ENCODE peak calls at places on chromosomes 4 and X, in ten cellular contexts. G is neural crest cell; N is HS-27A; K is mammary epithelial cell; O is stimulated activated CD8-positive, alpha-beta memory T cell treated with anti-CD3 and anti-CD28 coated beads, Interleukin-15, amount 100 ng/mL, for 48 hours; U is stimulated activated CD4-positive, alpha-beta T cell treated with anti-CD3 and anti-CD28 coated beads, Interleukin-2, amount 100 ng/mL, for 48 hours; I is C1 segment of cervical spinal cord; T is right atrium auricular region; E is activated CD8-positive, alpha-beta memory T cell treated with anti-CD3 and anti-CD28 coated beads for 1 hour; W is adipocyte. D is an unnamed sample.

GRCh38 chr4:170089274-170089742 is 448 bp downstream of the AADAT start:
- DNase-seq in G (peak; percentile 47), N (peak; percentile 2), K (peak; percentile 50), O (no peak), U (no peak), I (peak; percentile 55), T (no peak), E (no peak), W (peak; percentile 69), D (no peak)

GRCh38 chr4:48899432-48899749 is 7.2 kb downstream of the OCIAD2 start:
- DNase-seq in G (no peak), N (no peak), K (no peak), O (no peak), U (no peak), I (no peak), T (no peak), E (no peak), W (no peak), D (no peak)

GRCh38 chr4:169626328-169627282 is 6.2 kb downstream of the CLCN3 start:
- DNase-seq in G (no peak), N (no peak), K (no peak), O (no peak), U (no peak), I (no peak), T (no peak), E (no peak), W (no peak), D (no peak)

GRCh38 chr4:117474987-117475386 is 389.6 kb upstream of the TRAM1L1 start:
- DNase-seq in G (no peak), N (no peak), K (peak; percentile 52), O (no peak), U (no peak), I (no peak), T (no peak), E (no peak), W (no peak), D (no peak)

GRCh38 chrX:48613502-48614160 is 16.3 kb downstream of the WDR13 start:
- DNase-seq in G (no peak), N (no peak), K (no peak), O (no peak), U (no peak), I (no peak), T (no peak), E (no peak), W (no peak), D (no peak)

GRCh38 chrX:110089656-110090404 is 86.9 kb downstream of the TMEM164 start:
- DNase-seq in G (no peak), N (no peak), K (no peak), O (no peak), U (no peak), I (no peak), T (no peak), E (no peak), W (no peak), D (no peak)

GRCh38 chr4:123583043-123583442 is 186.4 kb downstream of the SPRY1 start:
- DNase-seq in G (no peak), N (no peak), K (peak; percentile 86), O (no peak), U (no peak), I (no peak), T (no peak), E (no peak), W (no peak), D (no peak)

GRCh38 chr4:150673793-150674192 is 91.8 kb downstream of the MAB21L2 start:
- DNase-seq in G (no peak), N (no peak), K (no peak), O (no peak), U (no peak), I (no peak), T (no peak), E (no peak), W (no peak), D (no peak)

GRCh38 chr4:41957634-41958033 is 22.4 kb downstream of the TMEM33 start:
- DNase-seq in G (no peak), N (no peak), K (no peak), O (no peak), U (no peak), I (no peak), T (no peak), E (no peak), W (peak; percentile 14), D (peak; percentile 33)

GRCh38 chr4:103634236-103634635 is 85.5 kb downstream of the TACR3 start:
- DNase-seq in G (no peak), N (no peak), K (no peak), O (no peak), U (no peak), I (no peak), T (no peak), E (no peak), W (no peak), D (peak; percentile 2)

GRCh38 chrX:20029728-20030127 is 38.9 kb upstream of the BCLAF3 start:
- DNase-seq in G (no peak), N (no peak), K (no peak), O (no peak), U (no peak), I (no peak), T (no peak), E (no peak), W (no peak), D (peak; percentile 86)

GRCh38 chr4:122758033-122758432 is 25.5 kb downstream of the BBS12 start:
- DNase-seq in G (no peak), N (no peak), K (no peak), O (no peak), U (no peak), I (no peak), T (no peak), E (no peak), W (peak; percentile 81), D (no peak)

GRCh38 chrX:150696836-150697235 is 3.6 kb downstream of the MTMR1 start:
- DNase-seq in G (no peak), N (no peak), K (no peak), O (no peak), U (no peak), I (no peak), T (no peak), E (no peak), W (no peak), D (no peak)

GRCh38 chr4:74098628-74098995 is 383 bp downstream of the CXCL2 start:
- DNase-seq in G (peak; percentile 9), N (no peak), K (no peak), O (no peak), U (no peak), I (no peak), T (no peak), E (no peak), W (no peak), D (no peak)

GRCh38 chr4:76090241-76090691 is 15.8 kb downstream of the ART3 start:
- DNase-seq in G (no peak), N (peak; percentile 24), K (peak; percentile 99), O (no peak), U (no peak), I (no peak), T (no peak), E (no peak), W (peak; percentile 75), D (peak; percentile 16)

GRCh38 chr4:57303012-57303751 is 193.0 kb upstream of the IGFBP7 start:
- DNase-seq in G (no peak), N (no peak), K (peak; percentile 56), O (no peak), U (no peak), I (no peak), T (no peak), E (no peak), W (no peak), D (no peak)

GRCh38 chr4:105139646-105140045 is 7.0 kb upstream of the TET2 start:
- DNase-seq in G (no peak), N (no peak), K (no peak), O (no peak), U (no peak), I (no peak), T (no peak), E (no peak), W (peak; percentile 85), D (no peak)

GRCh38 chrX:107207089-107207488 is 678 bp downstream of the DNAAF6 start:
- DNase-seq in G (no peak), N (no peak), K (no peak), O (no peak), U (no peak), I (no peak), T (no peak), E (no peak), W (no peak), D (no peak)

GRCh38 chr4:150268444-150268843 is 190.2 kb downstream of the DCLK2 start:
- DNase-seq in G (no peak), N (no peak), K (peak; percentile 24), O (no peak), U (no peak), I (no peak), T (no peak), E (no peak), W (no peak), D (no peak)

GRCh38 chr4:101864660-101865059 is 74.1 kb downstream of the BANK1 start:
- DNase-seq in G (no peak), N (no peak), K (no peak), O (no peak), U (no peak), I (no peak), T (no peak), E (no peak), W (no peak), D (peak; percentile 93)

GRCh38 chr4:1183985-1184773 is 11.8 kb upstream of the SPON2 start:
- DNase-seq in G (no peak), N (no peak), K (no peak), O (no peak), U (no peak), I (no peak), T (peak; percentile 55), E (no peak), W (no peak), D (no peak)

GRCh38 chrX:41031256-41031967 is 53.8 kb upstream of the USP9X start:
- DNase-seq in G (no peak), N (no peak), K (no peak), O (no peak), U (no peak), I (no peak), T (no peak), E (no peak), W (no peak), D (no peak)

GRCh38 chr4:54482529-54482961 is 175.2 kb upstream of the KIT start:
- DNase-seq in G (no peak), N (no peak), K (peak; percentile 32), O (no peak), U (no peak), I (no peak), T (no peak), E (no peak), W (peak; percentile 13), D (no peak)

GRCh38 chr4:170700064-170700463 is 610.3 kb upstream of the AADAT start:
- DNase-seq in G (no peak), N (no peak), K (no peak), O (no peak), U (no peak), I (no peak), T (no peak), E (no peak), W (no peak), D (no peak)

GRCh38 chr4:181966084-181966483 is 277.1 kb upstream of the TENM3 start:
- DNase-seq in G (no peak), N (peak; percentile 64), K (peak; percentile 78), O (no peak), U (no peak), I (no peak), T (no peak), E (no peak), W (peak; percentile 60), D (no peak)

GRCh38 chr4:48261288-48261687 is 8.3 kb downstream of the TEC start:
- DNase-seq in G (no peak), N (no peak), K (no peak), O (no peak), U (no peak), I (no peak), T (no peak), E (no peak), W (peak; percentile 53), D (no peak)

GRCh38 chr4:166092797-166093196 is 219.8 kb downstream of the TLL1 start:
- DNase-seq in G (no peak), N (no peak), K (no peak), O (no peak), U (no peak), I (no peak), T (no peak), E (no peak), W (no peak), D (no peak)

GRCh38 chr4:183402771-183403170 is 41.7 kb upstream of the CDKN2AIP start:
- DNase-seq in G (no peak), N (no peak), K (no peak), O (no peak), U (no peak), I (no peak), T (no peak), E (no peak), W (no peak), D (no peak)

D was measured in T47D.